ENCODE peak calls at places on chromosomes 12 and 14, in ten cellular contexts. K, V, E, W, D, Y, H, F, R and N are unnamed samples.
A peak's percentile ranks its signal among the peaks of the same experiment; 100 is the strongest.

GRCh38 chr12:90333939-90334338 is 621.0 kb downstream of the CCER1 start:
- DNase-seq in K (no peak), V (no peak), E (no peak), W (no peak), D (no peak), Y (peak; percentile 53), H (peak; percentile 1), F (no peak), R (no peak), N (no peak)

GRCh38 chr12:96136720-96137378 is 57.3 kb upstream of the ELK3 start:
- DNase-seq in K (no peak), V (no peak), E (no peak), W (no peak), D (no peak), Y (peak; percentile 72), H (peak; percentile 31), F (no peak), R (no peak), N (no peak)

GRCh38 chr14:102731871-102732800 is 45.1 kb upstream of the TRAF3 start:
- DNase-seq in K (no peak), V (no peak), E (peak; percentile 6), W (no peak), D (no peak), Y (no peak), H (no peak), F (no peak), R (no peak), N (no peak)

GRCh38 chr12:104083769-104084475 is 19.6 kb downstream of the HCFC2 start:
- DNase-seq in K (no peak), V (no peak), E (no peak), W (no peak), D (peak; percentile 61), Y (no peak), H (no peak), F (no peak), R (no peak), N (no peak)

GRCh38 chr14:85421166-85421877 is 108.6 kb upstream of the FLRT2 start:
- DNase-seq in K (no peak), V (no peak), E (no peak), W (no peak), D (no peak), Y (no peak), H (peak; percentile 83), F (no peak), R (peak; percentile 56), N (no peak)

GRCh38 chr12:39102474-39103209 is 197.3 kb upstream of the CPNE8 start:
- DNase-seq in K (no peak), V (no peak), E (no peak), W (no peak), D (no peak), Y (no peak), H (no peak), F (no peak), R (no peak), N (no peak)

GRCh38 chr14:68951051-68951797 is 27.9 kb downstream of the ACTN1 start:
- DNase-seq in K (peak; percentile 85), V (no peak), E (peak; percentile 74), W (no peak), D (no peak), Y (peak; percentile 74), H (peak; percentile 96), F (no peak), R (peak; percentile 54), N (no peak)

GRCh38 chr14:65792208-65792905 is 379.8 kb downstream of the FUT8 start:
- DNase-seq in K (no peak), V (no peak), E (no peak), W (no peak), D (no peak), Y (no peak), H (peak; percentile 37), F (no peak), R (no peak), N (no peak)

GRCh38 chr12:125187148-125187733 is 122.0 kb downstream of the AACS start:
- DNase-seq in K (no peak), V (no peak), E (no peak), W (peak; percentile 62), D (no peak), Y (no peak), H (no peak), F (no peak), R (no peak), N (no peak)

GRCh38 chr14:85296466-85297210 is 233.3 kb upstream of the FLRT2 start:
- DNase-seq in K (no peak), V (no peak), E (no peak), W (no peak), D (no peak), Y (peak; percentile 67), H (peak; percentile 70), F (no peak), R (peak; percentile 3), N (no peak)

GRCh38 chr12:52378091-52378490 is 7.4 kb downstream of the KRT84 start:
- DNase-seq in K (no peak), V (no peak), E (no peak), W (no peak), D (no peak), Y (no peak), H (no peak), F (no peak), R (no peak), N (no peak)
- TF ChIP-seq CTCF in K (no peak), V (no peak), E (no peak), W (no peak), D (no peak), Y (no peak), H (no peak), F (no peak), R (no peak), N (no peak)

GRCh38 chr14:20458031-20458789 is 3.0 kb downstream of the PIP4P1 start:
- DNase-seq in K (no peak), V (no peak), E (no peak), W (no peak), D (no peak), Y (no peak), H (no peak), F (no peak), R (peak; percentile 38), N (no peak)

GRCh38 chr14:20460458-20461229 is 590 bp downstream of the PIP4P1 start:
- DNase-seq in K (peak; percentile 79), V (peak; percentile 62), E (no peak), W (peak; percentile 48), D (peak; percentile 28), Y (peak; percentile 11), H (no peak), F (peak; percentile 80), R (peak; percentile 17), N (peak; percentile 64)

GRCh38 chr14:20456971-20457370 is 1.9 kb downstream of the APEX1 start:
- DNase-seq in K (no peak), V (no peak), E (no peak), W (no peak), D (no peak), Y (no peak), H (no peak), F (no peak), R (peak; percentile 86), N (no peak)

GRCh38 chr14:20455355-20456300 is 602 bp downstream of the APEX1 start:
- DNase-seq in K (no peak), V (no peak), E (no peak), W (no peak), D (peak; percentile 63), Y (no peak), H (peak; percentile 89), F (peak; percentile 83), R (peak; percentile 74), N (no peak)

DNA sequence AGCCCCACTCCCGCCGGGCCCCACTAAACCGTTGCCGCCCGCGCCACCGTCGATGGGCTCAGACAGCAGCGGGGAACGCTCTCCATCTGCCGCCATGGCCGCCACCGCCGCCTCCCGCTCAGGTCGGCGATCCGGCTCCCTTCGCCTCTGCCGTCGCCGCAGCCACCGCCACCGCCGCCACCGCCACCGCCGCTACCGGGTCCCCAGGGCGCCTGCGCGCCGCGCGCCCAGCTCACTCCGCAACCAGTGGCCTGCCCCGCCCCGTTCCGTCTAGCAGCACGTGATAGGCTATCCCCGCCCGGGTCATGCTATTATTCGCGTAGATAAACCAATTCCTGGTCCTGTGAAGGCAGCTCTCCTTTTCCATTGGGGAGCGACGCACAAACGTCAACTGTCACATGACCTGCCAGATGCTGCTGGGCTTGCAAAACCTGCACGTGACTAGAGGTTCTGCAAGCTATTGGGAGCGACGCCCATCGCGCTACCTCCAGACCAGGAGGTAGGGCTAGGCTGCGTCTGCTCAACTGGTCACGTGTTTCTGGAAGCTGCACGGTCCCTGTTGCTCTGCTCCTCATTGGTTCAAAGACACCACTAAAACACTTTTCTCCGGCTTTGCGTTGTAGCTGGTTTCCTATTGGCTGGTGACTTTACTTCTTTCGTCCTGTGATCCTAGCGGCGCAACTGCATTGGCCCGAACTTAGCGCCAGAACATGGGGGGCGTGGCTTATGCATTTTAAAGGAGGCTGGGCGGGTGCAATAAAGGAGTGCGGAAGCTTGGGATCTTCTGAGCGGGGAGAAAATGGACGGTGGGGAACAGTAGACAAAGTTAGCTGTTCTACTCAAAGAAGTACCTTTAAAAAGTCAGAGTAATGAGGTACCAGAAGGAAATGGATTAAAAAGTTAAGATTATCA is at the start of gene PIP4P1:
- DNase-seq in K (peak; percentile 99), V (peak; percentile 99), E (peak; percentile 98), W (peak; percentile 97), D (peak; percentile 94), Y (peak; percentile 100), H (peak; percentile 100), F (peak; percentile 99), R (peak; percentile 100), N (peak; percentile 98)
- TF ChIP-seq CTCF in K (no peak), V (no peak), E (no peak), W (no peak), D (no peak), Y (no peak), H (no peak), F (no peak), R (no peak), N (no peak)

DNA sequence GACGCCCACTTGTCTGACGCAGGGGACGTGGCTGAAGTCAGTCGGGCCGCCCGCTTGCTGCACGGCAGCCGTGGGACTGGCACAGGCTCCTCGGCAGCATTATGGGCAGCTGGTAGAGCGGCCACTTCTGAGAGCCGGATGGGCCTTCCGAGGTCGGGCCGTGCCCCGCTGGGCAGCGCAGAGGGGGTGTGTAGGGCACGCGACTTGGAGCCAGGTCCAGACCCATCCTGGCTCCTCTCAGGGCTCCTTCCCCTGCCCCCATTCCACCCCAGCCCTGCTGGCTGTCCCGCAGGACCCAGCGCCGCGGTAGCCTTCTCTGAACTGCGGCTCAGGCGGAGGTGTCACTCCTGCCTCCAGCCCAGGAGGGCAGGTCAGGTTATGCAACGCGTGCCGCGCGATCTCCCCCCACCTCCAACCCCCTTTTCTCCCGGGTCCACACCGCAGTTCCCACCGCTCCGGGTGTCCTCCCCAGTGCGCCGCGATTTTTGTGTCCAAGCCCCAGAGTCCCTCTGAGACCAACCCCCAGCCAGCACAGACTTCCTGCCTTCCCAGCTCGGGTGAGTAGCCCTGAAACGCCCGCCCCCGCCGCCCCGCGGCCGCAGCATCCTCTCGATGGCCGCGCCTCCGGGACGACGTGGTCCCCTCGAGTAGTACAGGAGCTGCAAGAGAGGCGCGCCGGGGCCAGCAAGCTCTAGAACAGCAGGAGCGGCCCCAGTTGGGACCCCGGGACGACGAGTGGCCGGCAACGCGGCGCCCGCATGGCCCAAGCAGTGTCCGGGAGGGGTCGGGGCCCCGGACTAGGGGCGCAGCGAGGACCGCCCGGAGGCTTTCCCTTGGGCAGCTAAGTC is 41.1 kb upstream of the CAPRIN2 start:
- DNase-seq in K (peak; percentile 26), V (peak; percentile 48), E (peak; percentile 64), W (peak; percentile 79), D (peak; percentile 78), Y (peak; percentile 80), H (peak; percentile 80), F (no peak), R (no peak), N (peak; percentile 65)
- TF ChIP-seq CTCF in K (no peak), V (no peak), E (peak; percentile 17), W (no peak), D (no peak), Y (no peak), H (peak; percentile 6), F (no peak), R (no peak), N (peak; percentile 13)

GRCh38 chr12:83451189-83451588 is 764.5 kb downstream of the TMTC2 start:
- DNase-seq in K (no peak), V (no peak), E (no peak), W (no peak), D (no peak), Y (no peak), H (no peak), F (no peak), R (no peak), N (no peak)
- TF ChIP-seq CTCF in K (no peak), V (no peak), E (no peak), W (no peak), D (no peak), Y (no peak), H (no peak), F (no peak), R (no peak), N (no peak)